ENCODE peak calls at places on chromosomes 16 and 17, in seven cellular contexts. T is GM12891, C is H1, Q is SK-N-SH, P is K562, Z is HepG2, J is GM12878. F is an unnamed sample.

GRCh38 chr16:31181102-31181830 is 1.3 kb downstream of the FUS start:
- DNase-seq in T (no peak), J (no peak), Q (no peak), C (no peak), P (peak), Z (no peak), F (no peak)

GRCh38 chr17:80441133-80441578 is 26.2 kb downstream of the ENDOV start:
- DNase-seq in P (peak), Q (peak), J (no peak), T (peak), Z (peak), C (peak), F (peak)

GRCh38 chr16:88977028-88977844 is at the start of gene CBFA2T3:
- DNase-seq in Z (no peak), Q (no peak), T (no peak), J (no peak), P (peak), C (no peak), F (no peak)

GRCh38 chr16:77327717-77328116 is 107.1 kb downstream of the ADAMTS18 start:
- DNase-seq in Q (no peak), J (no peak), Z (no peak), P (no peak), C (no peak), T (no peak), F (no peak)

GRCh38 chr16:29761882-29762281 is 16.1 kb upstream of the C16orf54 start:
- DNase-seq in P (no peak), T (no peak), J (no peak), Z (no peak), Q (no peak), C (no peak), F (no peak)

GRCh38 chr16:88540346-88540977 is 29.7 kb upstream of the ZC3H18 start:
- DNase-seq in Z (no peak), J (no peak), C (no peak), T (no peak), Q (no peak), P (no peak), F (no peak)

GRCh38 chr16:80463776-80464175 is 77.0 kb upstream of the DYNLRB2 start:
- DNase-seq in Z (no peak), Q (no peak), P (no peak), T (no peak), C (no peak), J (no peak), F (no peak)

GRCh38 chr17:8436169-8436932 is 667 bp downstream of the NDEL1 start:
- DNase-seq in J (no peak), T (peak), Z (peak), P (peak), Q (peak), C (no peak), F (peak)

GRCh38 chr16:15811778-15812750 is 44.8 kb downstream of the MYH11 start:
- DNase-seq in C (no peak), J (no peak), P (no peak), Q (no peak), Z (no peak), T (no peak), F (no peak)

GRCh38 chr17:29279397-29280070 is 14.4 kb downstream of the NUFIP2 start:
- DNase-seq in Z (no peak), Q (no peak), J (no peak), T (no peak), C (no peak), P (no peak), F (no peak)

GRCh38 chr17:34706029-34706428 is 126.6 kb downstream of the TMEM132E start:
- DNase-seq in C (peak), J (no peak), Q (no peak), P (peak), Z (no peak), T (no peak), F (no peak)

GRCh38 chr16:19329932-19330331 is 44.4 kb downstream of the CLEC19A start:
- DNase-seq in J (no peak), Z (no peak), Q (no peak), P (no peak), C (no peak), T (no peak), F (no peak)

GRCh38 chr17:77186141-77186604 is 45.4 kb downstream of the SEC14L1 start:
- DNase-seq in J (no peak), T (no peak), P (no peak), C (no peak), Z (no peak), Q (no peak), F (no peak)

GRCh38 chr16:22220714-22221113 is 14.6 kb downstream of the EEF2K start:
- DNase-seq in J (no peak), T (no peak), C (no peak), Z (no peak), P (no peak), Q (no peak), F (no peak)

GRCh38 chr17:8889458-8890210 is 22.2 kb upstream of the PIK3R6 start:
- DNase-seq in C (no peak), P (no peak), Q (no peak), Z (no peak), T (no peak), J (no peak), F (no peak)

GRCh38 chr17:31190351-31190750 is 95.6 kb downstream of the NF1 start:
- DNase-seq in Q (no peak), T (no peak), Z (no peak), J (no peak), P (no peak), C (no peak), F (no peak)

GRCh38 chr17:31200287-31200686 is 96.8 kb downstream of the OMG start:
- DNase-seq in Z (no peak), Q (no peak), J (no peak), C (no peak), P (no peak), T (no peak), F (no peak)

GRCh38 chr17:31197991-31198390 is 99.0 kb downstream of the OMG start:
- DNase-seq in C (no peak), P (no peak), J (no peak), Q (no peak), T (no peak), Z (no peak), F (no peak)

GRCh38 chr17:31195305-31195704 is 100.5 kb downstream of the NF1 start:
- DNase-seq in Z (no peak), P (no peak), Q (no peak), J (no peak), T (no peak), C (no peak), F (no peak)
- TF ChIP-seq POLR2AphosphoS5 in Z (no peak), P (no peak), Q (no peak), J (no peak), T (no peak), C (no peak), F (no peak)

DNA sequence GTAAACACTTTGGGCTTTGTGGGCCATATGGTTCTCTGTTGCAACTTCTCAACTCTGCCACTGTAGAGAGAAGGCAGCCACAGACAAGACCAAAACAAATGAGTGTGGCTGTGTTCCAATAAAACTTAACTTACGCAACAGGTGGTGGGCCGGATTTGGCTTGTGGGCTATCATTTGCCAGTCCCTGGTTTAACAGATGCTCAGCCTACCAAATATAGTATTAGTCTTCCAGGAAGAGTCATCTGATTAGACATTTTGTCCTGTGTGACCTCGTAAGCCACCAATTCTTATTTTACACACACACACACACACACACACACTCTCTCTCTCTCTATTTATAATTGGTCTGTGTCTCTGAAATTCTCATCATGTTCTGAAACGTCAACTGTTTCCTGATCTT is 245.9 kb downstream of the XYLT1 start:
- DNase-seq in P (no peak), J (no peak), T (no peak), Q (no peak), Z (no peak), C (no peak), F (no peak)
- TF ChIP-seq TAF1 in P (no peak), J (no peak), T (no peak), Q (no peak), Z (no peak), C (no peak), F (no peak)

GRCh38 chr17:64661981-64662773 is at the start of gene SMURF2:
- DNase-seq in P (peak), C (peak), J (no peak), Z (peak), Q (peak), T (peak), F (peak)
- TF ChIP-seq POLR2AphosphoS5 in P (peak), C (peak), J (peak), Z (peak), Q (peak), T (peak), F (peak)

DNA sequence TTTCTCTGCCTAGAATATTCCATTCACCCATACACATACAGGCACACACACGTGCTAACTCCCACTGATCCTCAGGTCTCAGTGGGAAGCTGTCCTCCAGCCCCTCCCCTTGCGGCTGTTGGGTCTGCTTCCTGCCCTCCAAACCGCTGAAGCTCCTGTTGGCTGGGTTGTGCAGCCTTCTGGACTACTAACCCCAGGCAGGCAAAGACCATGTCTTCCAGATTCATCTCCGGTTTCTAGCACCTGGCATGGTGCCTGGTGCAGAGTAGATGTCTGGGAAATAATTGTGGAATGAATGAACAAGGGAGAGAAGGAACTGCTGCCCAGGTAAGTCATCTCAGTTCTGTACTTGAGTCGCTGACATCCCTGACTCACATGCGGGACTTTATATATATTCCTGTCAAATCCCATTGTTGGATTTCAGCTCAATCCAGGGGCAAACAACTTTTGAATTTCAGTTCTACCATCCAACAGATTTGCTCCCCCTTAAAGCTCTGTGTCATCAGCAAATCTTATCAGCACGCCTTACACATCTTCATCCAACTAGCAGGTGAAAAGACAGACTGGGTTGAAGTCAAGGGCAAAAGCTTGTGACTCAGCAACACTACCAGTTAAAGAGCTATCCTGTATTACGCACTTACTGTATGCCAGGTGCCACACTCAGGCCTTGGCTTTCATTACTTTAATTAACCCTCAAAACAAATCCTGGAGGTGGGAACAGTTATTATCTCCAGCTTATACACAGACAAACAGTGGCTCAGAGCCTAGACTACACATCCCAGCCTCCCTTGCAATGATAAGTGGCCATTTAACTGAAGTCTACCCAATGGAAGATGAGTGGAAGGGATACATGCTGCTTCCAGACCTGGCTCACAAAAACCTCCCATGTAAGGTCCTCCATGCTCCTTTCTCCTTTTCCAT is 51.1 kb downstream of the SRCIN1 start:
- DNase-seq in J (no peak), Z (no peak), Q (no peak), P (no peak), T (no peak), C (no peak), F (no peak)
- TF ChIP-seq TAF1 in J (no peak), Z (no peak), Q (no peak), P (no peak), T (no peak), C (no peak), F (no peak)

DNA sequence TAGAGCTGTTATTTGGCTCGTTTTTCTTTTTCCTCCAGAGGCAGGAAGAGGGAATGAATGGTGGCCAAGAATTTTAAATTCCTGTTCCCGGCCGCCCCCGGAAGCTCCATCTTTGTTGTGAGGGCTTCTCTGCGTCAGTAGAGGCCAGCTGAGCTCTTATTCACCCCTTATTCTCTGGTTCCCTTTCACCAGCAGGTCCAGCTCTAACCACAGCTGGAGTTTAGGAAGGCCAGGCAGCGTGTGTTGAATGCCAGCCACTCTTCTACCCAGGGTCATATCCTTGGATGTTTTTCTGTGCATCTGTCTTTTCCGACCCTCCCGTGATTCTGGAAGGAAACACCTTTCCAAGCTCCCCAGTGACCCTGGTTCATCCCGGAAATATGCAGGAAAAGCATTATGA is 570.5 kb downstream of the WWOX start:
- DNase-seq in C (no peak), P (no peak), J (no peak), Z (no peak), T (no peak), Q (no peak), F (no peak)
- TF ChIP-seq POLR2AphosphoS5 in C (no peak), P (no peak), J (no peak), Z (no peak), T (no peak), Q (no peak), F (no peak)

GRCh38 chr17:63476857-63477470 is at the start of gene ACE:
- DNase-seq in J (no peak), P (peak), Z (no peak), Q (peak), T (peak), C (peak), F (no peak)
- TF ChIP-seq TAF1 in J (no peak), P (no peak), Z (no peak), Q (no peak), T (no peak), C (peak), F (no peak)

GRCh38 chr17:5121186-5121841 is 5.5 kb downstream of the USP6 start:
- DNase-seq in C (no peak), P (no peak), Q (no peak), T (no peak), Z (no peak), J (no peak), F (no peak)

GRCh38 chr17:5120036-5120435 is 4.2 kb downstream of the USP6 start:
- DNase-seq in C (no peak), J (no peak), P (no peak), Z (no peak), T (no peak), Q (no peak), F (no peak)

GRCh38 chr17:5123343-5124124 is 7.7 kb downstream of the USP6 start:
- DNase-seq in Z (no peak), Q (no peak), P (no peak), C (no peak), J (no peak), T (no peak), F (no peak)

GRCh38 chr17:5126719-5127488 is 11.1 kb downstream of the USP6 start:
- DNase-seq in C (peak), P (no peak), Z (no peak), J (no peak), Q (no peak), T (no peak), F (no peak)

DNA sequence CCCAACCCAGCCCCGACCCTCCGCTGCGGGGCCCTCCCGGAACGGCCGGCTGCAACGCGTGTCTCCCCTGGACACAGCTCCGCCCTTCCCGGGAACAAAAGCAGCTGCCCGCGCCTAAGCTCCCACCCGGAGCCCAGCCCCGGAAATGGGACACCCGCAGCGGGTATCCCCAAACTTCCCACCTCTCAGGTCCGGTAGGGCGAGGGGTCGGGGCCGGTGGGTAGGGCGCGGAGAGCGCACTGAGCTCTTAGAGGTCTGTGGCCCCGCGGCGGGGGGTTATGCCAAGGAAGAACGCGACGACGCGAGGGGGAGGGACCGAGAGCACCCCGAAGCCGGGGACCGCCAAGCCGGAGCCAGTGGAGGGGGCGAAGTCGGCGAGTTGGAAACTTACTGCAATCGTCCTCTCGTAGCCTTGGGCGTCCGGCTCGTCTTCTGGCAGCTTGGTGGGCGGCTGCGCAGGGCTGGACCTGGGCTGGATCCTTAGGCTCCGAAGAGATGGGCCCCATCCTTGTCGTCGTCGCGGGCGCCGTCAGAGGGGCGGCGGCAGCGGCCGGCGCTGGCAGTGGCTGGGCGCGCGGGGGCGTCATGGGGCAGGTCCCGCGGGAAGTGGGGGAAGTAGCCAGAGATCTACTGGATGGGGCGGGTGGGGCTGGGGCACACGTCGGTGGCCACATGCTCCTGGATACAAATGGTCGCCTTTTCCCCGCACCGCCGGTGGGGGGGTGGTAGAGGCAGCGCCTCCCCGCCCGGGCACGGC is 6.9 kb downstream of the USP6 start:
- DNase-seq in Z (no peak), Q (peak), P (no peak), T (no peak), J (no peak), C (peak), F (no peak)
- TF ChIP-seq POLR2AphosphoS5 in Z (no peak), Q (no peak), P (no peak), T (no peak), J (no peak), C (no peak), F (no peak)

GRCh38 chr16:20383106-20384029 is 21.2 kb downstream of the PDILT start:
- DNase-seq in J (no peak), P (peak), Z (peak), T (peak), C (peak), Q (peak), F (peak)

GRCh38 chr16:20391045-20391444 is 13.5 kb downstream of the PDILT start:
- DNase-seq in Q (no peak), Z (no peak), C (no peak), J (no peak), T (no peak), P (no peak), F (no peak)

GRCh38 chr16:20385844-20386832 is 18.4 kb downstream of the PDILT start:
- DNase-seq in P (peak), J (no peak), Q (peak), C (peak), T (no peak), Z (peak), F (peak)

GRCh38 chr16:20388854-20389253 is 15.7 kb downstream of the PDILT start:
- DNase-seq in T (no peak), Z (no peak), P (no peak), J (no peak), Q (no peak), C (no peak), F (no peak)

DNA sequence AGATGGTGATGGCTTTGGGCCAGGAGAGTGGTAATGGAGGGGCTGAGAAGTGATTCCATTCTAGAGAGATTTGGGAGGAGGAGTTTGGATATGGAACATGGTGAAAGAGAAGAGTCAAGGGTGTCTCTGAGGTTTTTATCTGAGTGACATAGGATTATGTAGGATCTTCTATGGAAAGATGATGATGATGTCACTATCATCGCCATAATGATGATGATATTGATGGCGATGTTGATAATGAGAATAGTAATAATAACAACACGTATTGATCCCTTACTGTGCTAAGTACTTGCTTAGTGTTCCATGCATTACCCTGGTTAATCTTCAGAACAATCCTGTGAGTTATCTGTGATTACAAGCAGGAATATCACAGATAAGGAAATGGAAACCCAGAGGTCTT is 16.6 kb downstream of the PDILT start:
- DNase-seq in C (no peak), Q (no peak), T (no peak), P (no peak), Z (no peak), J (no peak), F (no peak)
- TF ChIP-seq TAF1 in C (no peak), Q (no peak), T (no peak), P (no peak), Z (no peak), J (no peak), F (no peak)

DNA sequence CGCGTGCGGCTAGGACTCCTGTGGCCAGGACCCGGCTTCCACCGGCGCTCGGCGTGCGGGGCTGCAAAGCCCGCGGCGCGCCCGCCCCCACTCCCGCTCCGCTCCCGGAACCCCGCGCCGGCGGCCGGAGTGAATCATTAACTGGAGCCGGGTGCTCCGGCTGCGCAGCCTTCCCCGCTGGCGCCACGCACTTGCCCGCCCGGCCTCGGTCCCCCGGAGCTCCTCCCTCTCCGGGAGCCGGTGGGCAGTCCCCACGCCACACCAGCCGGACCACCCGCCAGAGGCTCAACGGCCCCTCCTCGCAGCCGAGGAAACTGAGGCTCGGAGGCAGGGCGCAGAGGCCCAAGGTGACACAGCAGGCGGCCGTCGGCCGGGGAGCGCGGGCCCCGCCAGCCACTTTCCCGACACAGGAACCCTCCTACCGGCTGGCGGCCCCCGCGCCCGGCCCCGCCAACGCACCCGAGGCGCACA is 580 bp downstream of the BCAR1 start:
- DNase-seq in C (no peak), J (no peak), Q (peak), T (peak), Z (peak), P (peak), F (peak)
- TF ChIP-seq POLR2AphosphoS5 in C (no peak), J (no peak), Q (no peak), T (no peak), Z (peak), P (no peak), F (no peak)

F was measured in GM12892.